ENCODE peak calls at places on chromosomes 2 and 18, in ten cellular contexts. One of them, this sample, is unnamed.

GRCh38 chr2:31475692-31476091 is 61.1 kb upstream of the XDH start:
- DNase-seq in Calu3: no peak
- DNase-seq in AG09309: peak
- DNase-seq in A549: no peak
- DNase-seq in CD4-positive, alpha-beta T cell: no peak
- DNase-seq in RWPE1: peak
- DNase-seq in body of pancreas: no peak
- DNase-seq in astrocyte of the spinal cord: peak
- DNase-seq in tibial artery: no peak
- DNase-seq in uterus: no peak
- DNase-seq in this sample: peak

GRCh38 chr18:21453512-21453862 is 147.0 kb downstream of the ESCO1 start:
- DNase-seq in Calu3: no peak
- DNase-seq in AG09309: no peak
- DNase-seq in A549: no peak
- DNase-seq in CD4-positive, alpha-beta T cell: no peak
- DNase-seq in RWPE1: no peak
- DNase-seq in body of pancreas: no peak
- DNase-seq in astrocyte of the spinal cord: no peak
- DNase-seq in tibial artery: no peak
- DNase-seq in uterus: peak
- DNase-seq in this sample: no peak

GRCh38 chr2:190446750-190447516 is 38.8 kb downstream of the MFSD6 start:
- DNase-seq in Calu3: no peak
- DNase-seq in AG09309: no peak
- DNase-seq in A549: no peak
- DNase-seq in CD4-positive, alpha-beta T cell: no peak
- DNase-seq in RWPE1: no peak
- DNase-seq in body of pancreas: no peak
- DNase-seq in astrocyte of the spinal cord: no peak
- DNase-seq in tibial artery: no peak
- DNase-seq in uterus: no peak
- DNase-seq in this sample: no peak

GRCh38 chr2:174341995-174342571 is 7.3 kb downstream of the SP9 start:
- DNase-seq in Calu3: no peak
- DNase-seq in AG09309: no peak
- DNase-seq in A549: no peak
- DNase-seq in CD4-positive, alpha-beta T cell: no peak
- DNase-seq in RWPE1: no peak
- DNase-seq in body of pancreas: no peak
- DNase-seq in astrocyte of the spinal cord: no peak
- DNase-seq in tibial artery: no peak
- DNase-seq in uterus: peak
- DNase-seq in this sample: no peak

GRCh38 chr2:233901367-233901766 is 15.8 kb upstream of the TRPM8 start:
- DNase-seq in Calu3: peak
- DNase-seq in AG09309: no peak
- DNase-seq in A549: no peak
- DNase-seq in CD4-positive, alpha-beta T cell: no peak
- DNase-seq in RWPE1: no peak
- DNase-seq in body of pancreas: peak
- DNase-seq in astrocyte of the spinal cord: no peak
- DNase-seq in tibial artery: no peak
- DNase-seq in uterus: no peak
- DNase-seq in this sample: no peak

GRCh38 chr2:112110966-112111365 is 27.2 kb upstream of the FBLN7 start:
- DNase-seq in Calu3: no peak
- DNase-seq in AG09309: no peak
- DNase-seq in A549: no peak
- DNase-seq in CD4-positive, alpha-beta T cell: no peak
- DNase-seq in RWPE1: no peak
- DNase-seq in body of pancreas: no peak
- DNase-seq in astrocyte of the spinal cord: peak
- DNase-seq in tibial artery: no peak
- DNase-seq in uterus: no peak
- DNase-seq in this sample: no peak

GRCh38 chr2:37676274-37676673 is 4.8 kb upstream of the CDC42EP3 start:
- DNase-seq in Calu3: no peak
- DNase-seq in AG09309: no peak
- DNase-seq in A549: peak
- DNase-seq in CD4-positive, alpha-beta T cell: no peak
- DNase-seq in RWPE1: peak
- DNase-seq in body of pancreas: no peak
- DNase-seq in astrocyte of the spinal cord: peak
- DNase-seq in tibial artery: no peak
- DNase-seq in uterus: no peak
- DNase-seq in this sample: no peak

GRCh38 chr2:12717191-12717987 is 653 bp downstream of the TRIB2 start:
- DNase-seq in Calu3: peak
- DNase-seq in AG09309: no peak
- DNase-seq in A549: peak
- DNase-seq in CD4-positive, alpha-beta T cell: peak
- DNase-seq in RWPE1: peak
- DNase-seq in body of pancreas: peak
- DNase-seq in astrocyte of the spinal cord: peak
- DNase-seq in tibial artery: peak
- DNase-seq in uterus: peak
- DNase-seq in this sample: no peak

GRCh38 chr2:204127238-204127637 is 190.7 kb downstream of the ICOS start:
- DNase-seq in Calu3: no peak
- DNase-seq in AG09309: no peak
- DNase-seq in A549: no peak
- DNase-seq in CD4-positive, alpha-beta T cell: no peak
- DNase-seq in RWPE1: no peak
- DNase-seq in body of pancreas: no peak
- DNase-seq in astrocyte of the spinal cord: peak
- DNase-seq in tibial artery: no peak
- DNase-seq in uterus: no peak
- DNase-seq in this sample: no peak

GRCh38 chr2:204131621-204132020 is 195.1 kb downstream of the ICOS start:
- DNase-seq in Calu3: no peak
- DNase-seq in AG09309: no peak
- DNase-seq in A549: no peak
- DNase-seq in CD4-positive, alpha-beta T cell: no peak
- DNase-seq in RWPE1: no peak
- DNase-seq in body of pancreas: no peak
- DNase-seq in astrocyte of the spinal cord: no peak
- DNase-seq in tibial artery: no peak
- DNase-seq in uterus: no peak
- DNase-seq in this sample: no peak

GRCh38 chr2:204134421-204134820 is 197.9 kb downstream of the ICOS start:
- DNase-seq in Calu3: no peak
- DNase-seq in AG09309: no peak
- DNase-seq in A549: no peak
- DNase-seq in CD4-positive, alpha-beta T cell: no peak
- DNase-seq in RWPE1: no peak
- DNase-seq in body of pancreas: no peak
- DNase-seq in astrocyte of the spinal cord: no peak
- DNase-seq in tibial artery: no peak
- DNase-seq in uterus: no peak
- DNase-seq in this sample: no peak

GRCh38 chr2:204126705-204127104 is 190.1 kb downstream of the ICOS start:
- DNase-seq in Calu3: no peak
- DNase-seq in AG09309: no peak
- DNase-seq in A549: no peak
- DNase-seq in CD4-positive, alpha-beta T cell: no peak
- DNase-seq in RWPE1: no peak
- DNase-seq in body of pancreas: no peak
- DNase-seq in astrocyte of the spinal cord: no peak
- DNase-seq in tibial artery: no peak
- DNase-seq in uterus: no peak
- DNase-seq in this sample: no peak

DNA sequence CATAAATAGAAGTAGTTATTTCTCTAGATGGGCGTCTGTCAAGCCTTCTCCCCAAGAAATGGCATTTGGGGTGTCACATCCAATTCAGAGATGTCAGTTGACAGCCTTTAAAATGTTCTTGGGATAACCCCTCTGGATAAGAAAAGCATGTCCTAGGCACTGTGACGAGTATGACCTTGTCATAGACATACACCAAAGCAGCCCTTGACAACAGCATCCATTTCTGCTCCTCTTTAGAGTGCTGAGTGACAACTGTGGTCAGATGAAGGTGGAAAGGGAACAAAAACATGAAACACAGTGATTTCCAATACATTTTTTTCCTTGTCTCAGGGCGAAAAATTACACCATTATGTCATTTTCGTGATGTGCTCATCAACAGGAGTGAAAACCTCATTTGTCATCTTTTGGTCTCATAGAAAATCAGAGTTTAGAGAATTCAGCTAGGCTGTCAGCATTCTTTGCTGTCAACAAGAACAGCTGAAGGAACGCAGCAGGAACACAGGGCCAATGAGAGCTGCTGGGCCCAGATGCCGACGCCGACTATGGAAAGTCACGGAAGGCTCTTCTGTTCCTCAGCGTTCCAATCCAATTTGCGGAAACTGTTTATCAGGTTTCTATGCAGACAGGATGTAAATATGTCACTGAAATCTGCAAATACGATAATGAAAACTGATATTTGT is 193.2 kb downstream of the ICOS start:
- DNase-seq in Calu3: no peak
- DNase-seq in AG09309: no peak
- DNase-seq in A549: no peak
- DNase-seq in CD4-positive, alpha-beta T cell: no peak
- DNase-seq in RWPE1: no peak
- DNase-seq in body of pancreas: no peak
- DNase-seq in astrocyte of the spinal cord: no peak
- DNase-seq in tibial artery: no peak
- DNase-seq in uterus: no peak
- DNase-seq in this sample: no peak
- TF ChIP-seq CTCF in Calu3: no peak
- TF ChIP-seq CTCF in AG09309: no peak
- TF ChIP-seq CTCF in A549: no peak
- TF ChIP-seq CTCF in CD4-positive, alpha-beta T cell: no peak
- TF ChIP-seq CTCF in RWPE1: no peak
- TF ChIP-seq CTCF in body of pancreas: no peak
- TF ChIP-seq CTCF in astrocyte of the spinal cord: no peak
- TF ChIP-seq CTCF in tibial artery: no peak
- TF ChIP-seq CTCF in uterus: no peak
- TF ChIP-seq CTCF in this sample: no peak

GRCh38 chr2:194870974-194871535 is 786.0 kb upstream of the SLC39A10 start:
- DNase-seq in Calu3: no peak
- DNase-seq in AG09309: no peak
- DNase-seq in A549: no peak
- DNase-seq in CD4-positive, alpha-beta T cell: no peak
- DNase-seq in RWPE1: no peak
- DNase-seq in body of pancreas: no peak
- DNase-seq in astrocyte of the spinal cord: no peak
- DNase-seq in tibial artery: no peak
- DNase-seq in uterus: no peak
- DNase-seq in this sample: no peak

GRCh38 chr2:194867328-194867727 is 789.7 kb upstream of the SLC39A10 start:
- DNase-seq in Calu3: peak
- DNase-seq in AG09309: no peak
- DNase-seq in A549: no peak
- DNase-seq in CD4-positive, alpha-beta T cell: no peak
- DNase-seq in RWPE1: peak
- DNase-seq in body of pancreas: no peak
- DNase-seq in astrocyte of the spinal cord: peak
- DNase-seq in tibial artery: no peak
- DNase-seq in uterus: no peak
- DNase-seq in this sample: no peak
- TF ChIP-seq CTCF in Calu3: peak
- TF ChIP-seq CTCF in AG09309: peak
- TF ChIP-seq CTCF in A549: peak
- TF ChIP-seq CTCF in CD4-positive, alpha-beta T cell: peak
- TF ChIP-seq CTCF in RWPE1: peak
- TF ChIP-seq CTCF in body of pancreas: no peak
- TF ChIP-seq CTCF in astrocyte of the spinal cord: peak
- TF ChIP-seq CTCF in tibial artery: peak
- TF ChIP-seq CTCF in uterus: no peak
- TF ChIP-seq CTCF in this sample: no peak

GRCh38 chr2:214310319-214310718 is 100.5 kb upstream of the VWC2L start:
- DNase-seq in Calu3: no peak
- DNase-seq in AG09309: no peak
- DNase-seq in A549: no peak
- DNase-seq in CD4-positive, alpha-beta T cell: no peak
- DNase-seq in RWPE1: no peak
- DNase-seq in body of pancreas: no peak
- DNase-seq in astrocyte of the spinal cord: no peak
- DNase-seq in tibial artery: no peak
- DNase-seq in uterus: no peak
- DNase-seq in this sample: no peak

GRCh38 chr2:214315324-214315723 is 95.5 kb upstream of the VWC2L start:
- DNase-seq in Calu3: no peak
- DNase-seq in AG09309: no peak
- DNase-seq in A549: no peak
- DNase-seq in CD4-positive, alpha-beta T cell: no peak
- DNase-seq in RWPE1: no peak
- DNase-seq in body of pancreas: no peak
- DNase-seq in astrocyte of the spinal cord: no peak
- DNase-seq in tibial artery: no peak
- DNase-seq in uterus: no peak
- DNase-seq in this sample: no peak

GRCh38 chr2:214311931-214312749 is 98.7 kb upstream of the VWC2L start:
- DNase-seq in Calu3: no peak
- DNase-seq in AG09309: no peak
- DNase-seq in A549: no peak
- DNase-seq in CD4-positive, alpha-beta T cell: no peak
- DNase-seq in RWPE1: peak
- DNase-seq in body of pancreas: no peak
- DNase-seq in astrocyte of the spinal cord: no peak
- DNase-seq in tibial artery: no peak
- DNase-seq in uterus: no peak
- DNase-seq in this sample: no peak

DNA sequence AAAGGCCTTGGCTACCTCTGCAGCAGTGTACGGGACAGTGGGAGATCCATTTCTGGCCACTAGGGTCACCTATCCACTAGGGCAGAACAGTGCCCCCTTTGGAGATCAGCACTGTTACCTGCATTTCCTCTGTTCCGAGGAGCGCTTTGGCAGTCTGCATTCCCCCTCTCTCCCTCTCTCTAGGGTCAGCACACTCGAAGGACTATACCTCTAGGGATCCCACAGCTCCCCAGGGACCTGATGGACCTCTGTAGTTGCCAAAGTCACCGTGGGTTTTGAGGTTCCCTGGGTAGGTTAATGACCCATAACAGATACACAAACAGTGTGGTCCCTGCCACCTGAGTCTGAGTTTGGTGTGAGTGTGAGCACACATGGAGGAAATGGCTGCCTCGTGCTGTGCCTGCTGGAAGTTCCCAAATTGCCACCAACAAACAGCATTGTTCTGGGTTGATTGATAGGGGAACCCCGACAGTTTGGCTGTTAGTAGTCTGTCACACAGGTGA is 99.8 kb upstream of the VWC2L start:
- DNase-seq in Calu3: peak
- DNase-seq in AG09309: no peak
- DNase-seq in A549: no peak
- DNase-seq in CD4-positive, alpha-beta T cell: no peak
- DNase-seq in RWPE1: no peak
- DNase-seq in body of pancreas: no peak
- DNase-seq in astrocyte of the spinal cord: no peak
- DNase-seq in tibial artery: no peak
- DNase-seq in uterus: no peak
- DNase-seq in this sample: no peak
- TF ChIP-seq CTCF in Calu3: peak
- TF ChIP-seq CTCF in AG09309: no peak
- TF ChIP-seq CTCF in A549: no peak
- TF ChIP-seq CTCF in CD4-positive, alpha-beta T cell: no peak
- TF ChIP-seq CTCF in RWPE1: no peak
- TF ChIP-seq CTCF in body of pancreas: no peak
- TF ChIP-seq CTCF in astrocyte of the spinal cord: peak
- TF ChIP-seq CTCF in tibial artery: no peak
- TF ChIP-seq CTCF in uterus: no peak
- TF ChIP-seq CTCF in this sample: peak

GRCh38 chr2:15636972-15637785 is 45.5 kb downstream of the DDX1 start:
- DNase-seq in Calu3: peak
- DNase-seq in AG09309: peak
- DNase-seq in A549: peak
- DNase-seq in CD4-positive, alpha-beta T cell: peak
- DNase-seq in RWPE1: peak
- DNase-seq in body of pancreas: peak
- DNase-seq in astrocyte of the spinal cord: peak
- DNase-seq in tibial artery: peak
- DNase-seq in uterus: peak
- DNase-seq in this sample: peak
- TF ChIP-seq CTCF in Calu3: peak
- TF ChIP-seq CTCF in AG09309: peak
- TF ChIP-seq CTCF in A549: peak
- TF ChIP-seq CTCF in CD4-positive, alpha-beta T cell: peak
- TF ChIP-seq CTCF in RWPE1: peak
- TF ChIP-seq CTCF in body of pancreas: peak
- TF ChIP-seq CTCF in astrocyte of the spinal cord: peak
- TF ChIP-seq CTCF in tibial artery: peak
- TF ChIP-seq CTCF in uterus: peak
- TF ChIP-seq CTCF in this sample: peak